ENCODE peak calls at places on chromosome X, in eight cellular contexts. D is NCI-H1417; T is activated gamma-delta T cell treated with anti-CD3 and anti-CD28 coated beads, Interleukin-2, amount 50 U/mL, for 16 hours; V is nucleus accumbens; O is colonic mucosa; A is T47D; Z is naive thymus-derived CD4-positive, alpha-beta T cell; J is uterus. G is an unnamed sample.

GRCh38 chrX:7606253-7606652 is 236.7 kb upstream of the VCX start:
- DNase-seq in T (no peak), O (no peak), A (no peak), D (no peak), J (no peak), V (no peak), Z (no peak), G (no peak)

GRCh38 chrX:71532078-71532752 is 689 bp upstream of the OGT start:
- DNase-seq in T (peak), A (no peak), D (peak), O (peak), Z (peak), J (no peak), V (peak), G (no peak)

GRCh38 chrX:38138157-38138556 is 82.5 kb downstream of the SRPX start:
- DNase-seq in V (no peak), Z (no peak), D (no peak), J (no peak), O (no peak), A (no peak), T (no peak), G (no peak)

GRCh38 chrX:7149421-7149820 is 1.5 kb upstream of the PUDP start:
- DNase-seq in O (no peak), D (no peak), T (no peak), Z (no peak), J (no peak), V (no peak), A (no peak), G (no peak)

GRCh38 chrX:115233497-115234219 is at the start of gene LRCH2:
- DNase-seq in V (peak), T (no peak), J (peak), D (peak), A (no peak), O (peak), Z (no peak), G (no peak)

GRCh38 chrX:148417934-148418333 is 82.5 kb upstream of the AFF2 start:
- DNase-seq in V (no peak), D (no peak), O (no peak), T (no peak), Z (no peak), A (no peak), J (no peak), G (no peak)

GRCh38 chrX:3771756-3772155 is 58.3 kb upstream of the PRKX start:
- DNase-seq in A (no peak), D (no peak), T (no peak), V (no peak), O (no peak), Z (no peak), J (no peak), G (no peak)

GRCh38 chrX:55006827-55007621 is 6.9 kb downstream of the APEX2 start:
- DNase-seq in A (no peak), J (no peak), D (no peak), T (no peak), O (no peak), Z (no peak), V (no peak), G (no peak)

GRCh38 chrX:24025741-24026402 is 1.1 kb downstream of the KLHL15 start:
- DNase-seq in D (peak), O (peak), V (no peak), A (no peak), Z (peak), J (peak), T (no peak), G (no peak)

GRCh38 chrX:148501121-148502066 is 977 bp downstream of the AFF2 start:
- DNase-seq in D (no peak), J (no peak), A (no peak), T (no peak), O (no peak), V (no peak), Z (no peak), G (no peak)

GRCh38 chrX:130857207-130857606 is 45.8 kb downstream of the ENOX2 start:
- DNase-seq in V (no peak), J (no peak), O (no peak), Z (no peak), D (no peak), T (no peak), A (no peak), G (no peak)

GRCh38 chrX:25014366-25014838 is 1.4 kb downstream of the ARX start:
- DNase-seq in V (no peak), T (no peak), O (no peak), A (no peak), D (no peak), J (no peak), Z (no peak), G (no peak)

GRCh38 chrX:130902446-130902782 is 595 bp downstream of the ENOX2 start:
- DNase-seq in T (no peak), Z (no peak), O (no peak), J (no peak), A (no peak), D (no peak), V (no peak), G (no peak)

GRCh38 chrX:28854637-28855036 is 267.4 kb downstream of the IL1RAPL1 start:
- DNase-seq in D (no peak), J (no peak), O (no peak), A (no peak), Z (no peak), T (no peak), V (no peak), G (no peak)

GRCh38 chrX:71184803-71185495 is 38.1 kb upstream of the GJB1 start:
- DNase-seq in A (no peak), Z (no peak), J (no peak), D (no peak), V (no peak), T (no peak), O (no peak), G (no peak)

GRCh38 chrX:110442631-110443030 is 84.0 kb downstream of the RTL9 start:
- DNase-seq in V (no peak), D (peak), O (no peak), A (no peak), J (no peak), T (no peak), Z (no peak), G (peak)

GRCh38 chrX:103488332-103488731 is 31.0 kb downstream of the RAB40A start:
- DNase-seq in T (no peak), O (no peak), D (no peak), Z (no peak), A (no peak), V (no peak), J (no peak), G (no peak)

GRCh38 chrX:76148011-76148665 is 24.7 kb upstream of the PBDC1 start:
- DNase-seq in V (no peak), T (no peak), J (no peak), Z (no peak), A (no peak), D (no peak), O (peak), G (no peak)

GRCh38 chrX:140712413-140713173 is 3.0 kb downstream of the LINC00632 start:
- DNase-seq in T (no peak), J (no peak), Z (peak), O (peak), D (no peak), A (no peak), V (peak), G (no peak)

GRCh38 chrX:65866146-65866545 is 173.7 kb downstream of the VSIG4 start:
- DNase-seq in O (no peak), T (no peak), J (no peak), Z (no peak), V (no peak), D (no peak), A (no peak), G (no peak)